ENCODE peak calls at places on chromosomes 16 and 17, in six cellular contexts. X is iPS DF 6.9, R is tibial nerve, Y is GM23248, C is caudate nucleus, V is PC-3. F is an unnamed sample.
A peak's percentile ranks its signal among the peaks of the same experiment; 100 is the strongest.

GRCh38 chr17:57444632-57445031 is 188.3 kb downstream of the MSI2 start:
- DNase-seq in X (no peak), R (no peak), Y (no peak), C (no peak), V (no peak), F (no peak)

GRCh38 chr17:13182854-13183253 is 165.0 kb upstream of the ELAC2 start:
- DNase-seq in X (no peak), R (no peak), Y (no peak), C (no peak), V (no peak), F (no peak)

GRCh38 chr16:79621027-79621426 is 20.5 kb upstream of the MAF start:
- DNase-seq in X (no peak), R (no peak), Y (no peak), C (no peak), V (no peak), F (no peak)

GRCh38 chr17:2853722-2854580 is 57.7 kb downstream of the RAP1GAP2 start:
- DNase-seq in X (no peak), R (no peak), Y (peak; percentile 63), C (no peak), V (peak; percentile 34), F (no peak)

GRCh38 chr16:22300427-22301071 is 3.3 kb downstream of the POLR3E start:
- DNase-seq in X (no peak), R (no peak), Y (peak; percentile 85), C (peak; percentile 79), V (peak; percentile 57), F (peak; percentile 26)

GRCh38 chr17:43224146-43224705 is 4.2 kb downstream of the CCDC200 start:
- DNase-seq in X (no peak), R (no peak), Y (no peak), C (no peak), V (no peak), F (no peak)

GRCh38 chr16:20515580-20516179 is 60.5 kb downstream of the ACSM2B start:
- DNase-seq in X (no peak), R (no peak), Y (no peak), C (no peak), V (no peak), F (no peak)

GRCh38 chr17:1634841-1635650 is 6.4 kb upstream of the SLC43A2 start:
- DNase-seq in X (no peak), R (no peak), Y (no peak), C (no peak), V (no peak), F (no peak)

GRCh38 chr16:87658564-87659225 is 56.4 kb downstream of the JPH3 start:
- DNase-seq in X (no peak), R (no peak), Y (no peak), C (no peak), V (no peak), F (no peak)

GRCh38 chr16:72013888-72014538 is 5.5 kb downstream of the DHODH start:
- DNase-seq in X (no peak), R (no peak), Y (no peak), C (no peak), V (no peak), F (peak; percentile 3)

GRCh38 chr17:33291248-33292183 is 1.6 kb downstream of the ASIC2 start:
- DNase-seq in X (no peak), R (no peak), Y (peak; percentile 48), C (no peak), V (no peak), F (peak; percentile 63)

GRCh38 chr16:30351586-30352419 is 3.3 kb downstream of the CD2BP2 start:
- DNase-seq in X (no peak), R (peak; percentile 63), Y (peak; percentile 96), C (peak; percentile 84), V (peak; percentile 88), F (peak; percentile 89)

GRCh38 chr17:50130778-50131317 is 888 bp upstream of the SAMD14 start:
- DNase-seq in X (no peak), R (no peak), Y (no peak), C (no peak), V (no peak), F (no peak)

GRCh38 chr17:75020331-75021110 is 8.1 kb downstream of the MRPL58 start:
- DNase-seq in X (no peak), R (no peak), Y (no peak), C (peak; percentile 64), V (no peak), F (no peak)

GRCh38 chr17:9079461-9080103 is 58.3 kb downstream of the NTN1 start:
- DNase-seq in X (no peak), R (no peak), Y (no peak), C (no peak), V (no peak), F (no peak)

GRCh38 chr17:360141-360705 is 7.6 kb upstream of the RPH3AL start:
- DNase-seq in X (no peak), R (no peak), Y (no peak), C (no peak), V (no peak), F (no peak)

GRCh38 chr16:20833081-20833480 is 26.8 kb downstream of the REXO5 start:
- DNase-seq in X (no peak), R (no peak), Y (no peak), C (no peak), V (no peak), F (no peak)

GRCh38 chr16:14202697-14203096 is 131.6 kb downstream of the MRTFB start:
- DNase-seq in X (no peak), R (no peak), Y (peak; percentile 13), C (no peak), V (peak; percentile 19), F (peak; percentile 21)

GRCh38 chr17:59796785-59797205 is 89.3 kb downstream of the VMP1 start:
- DNase-seq in X (no peak), R (no peak), Y (no peak), C (no peak), V (no peak), F (no peak)

GRCh38 chr16:87707097-87707496 is 58.7 kb downstream of the KLHDC4 start:
- DNase-seq in X (peak; percentile 11), R (no peak), Y (no peak), C (no peak), V (no peak), F (no peak)

GRCh38 chr17:44707755-44708400 is 587 bp upstream of the DBF4B start:
- DNase-seq in X (no peak), R (no peak), Y (peak; percentile 4), C (no peak), V (peak; percentile 8), F (no peak)

GRCh38 chr16:68781784-68782183 is 44.7 kb downstream of the CDH1 start:
- DNase-seq in X (no peak), R (no peak), Y (no peak), C (no peak), V (no peak), F (no peak)

GRCh38 chr16:89314357-89314756 is 96.9 kb downstream of the ZNF778 start:
- DNase-seq in X (no peak), R (no peak), Y (no peak), C (peak; percentile 23), V (no peak), F (no peak)

GRCh38 chr16:50301626-50302471 is 35.5 kb downstream of the ADCY7 start:
- DNase-seq in X (no peak), R (no peak), Y (peak; percentile 96), C (no peak), V (no peak), F (peak; percentile 87)

GRCh38 chr17:55420776-55421178 is 858 bp downstream of the MMD start:
- DNase-seq in X (no peak), R (peak; percentile 23), Y (peak; percentile 55), C (peak; percentile 18), V (peak; percentile 48), F (no peak)

DNA sequence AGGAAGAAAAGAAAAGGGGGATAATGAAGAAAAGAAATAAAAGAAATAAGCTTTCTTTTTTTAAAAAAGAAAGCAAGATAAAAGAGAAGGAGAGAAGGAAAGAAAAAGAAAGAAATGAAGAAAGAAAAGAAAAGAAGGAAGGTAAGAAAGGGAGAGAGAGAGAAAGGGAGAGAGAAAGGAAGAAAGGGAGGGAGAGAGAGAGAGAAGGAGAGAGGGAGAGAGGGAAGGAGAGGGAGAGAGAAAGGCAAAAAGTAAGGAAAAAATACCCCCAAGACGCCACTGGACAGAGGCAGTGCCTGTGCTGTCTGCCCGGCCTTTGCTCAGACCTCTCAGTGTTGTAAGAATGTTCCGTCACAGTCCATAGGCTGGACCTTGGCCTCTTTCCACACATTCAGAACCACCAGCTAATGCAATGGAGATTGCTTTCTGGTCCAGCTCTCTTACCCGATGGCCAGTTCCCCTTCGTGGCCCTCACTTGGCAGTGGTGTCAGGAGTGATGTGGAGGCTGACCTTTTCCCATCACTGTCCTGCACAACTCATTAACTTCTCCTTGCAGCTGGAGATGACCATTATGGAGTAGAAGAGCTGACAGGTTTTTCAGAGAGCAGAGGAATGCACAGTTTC is 14.3 kb upstream of the HNF1B start:
- DNase-seq in X (no peak), R (no peak), Y (no peak), C (no peak), V (no peak), F (no peak)
- H3K27ac ChIP-seq in X (no peak overlapping the region), R (no peak overlapping the region), Y (no peak overlapping the region), C (no peak overlapping the region), V (no peak overlapping the region), F (no peak overlapping the region)

GRCh38 chr17:40952169-40952568 is 14.6 kb downstream of the KRT39 start:
- DNase-seq in X (no peak), R (no peak), Y (no peak), C (no peak), V (no peak), F (no peak)
- H3K27ac ChIP-seq in X (no peak overlapping the region), R (no peak overlapping the region), Y (peak overlapping the region; percentile 97), C (no peak overlapping the region), V (peak overlapping the region; percentile 92), F (peak overlapping the region; percentile 92)

DNA sequence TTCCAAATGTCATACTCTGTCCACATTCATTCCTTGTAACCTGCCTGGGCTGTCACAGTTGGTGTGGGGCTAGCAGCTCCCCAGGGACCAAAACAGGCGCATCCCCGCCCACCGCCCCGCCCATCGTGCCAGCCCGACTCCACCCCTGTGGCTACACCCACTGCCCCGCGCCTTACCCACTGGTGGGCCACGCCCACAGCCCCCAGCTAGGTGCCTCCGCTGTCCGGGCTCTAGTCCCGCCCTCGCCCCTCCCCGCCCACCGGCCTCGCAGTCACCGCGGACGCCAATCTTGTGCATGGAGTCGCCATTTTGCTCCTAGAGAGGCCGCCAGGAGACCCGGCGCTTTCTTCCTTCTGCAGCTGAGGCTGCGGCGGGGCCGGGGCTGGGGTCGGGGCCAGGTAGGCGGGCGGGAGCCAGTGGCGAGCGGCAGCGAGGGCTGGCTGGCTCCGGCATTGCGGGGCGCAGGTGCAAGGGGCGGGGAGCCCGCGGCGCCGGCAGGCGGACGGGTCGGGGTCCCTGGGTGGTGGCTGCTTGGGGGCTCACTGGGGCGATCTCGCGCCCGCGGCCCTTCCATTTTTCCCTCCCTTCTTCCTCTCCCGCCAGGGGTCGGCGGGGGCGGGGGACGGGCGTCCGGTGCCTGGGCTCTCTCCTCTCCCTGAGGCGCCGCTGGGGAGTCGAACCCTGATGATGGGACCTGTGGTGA is at the start of gene PRPSAP2:
- DNase-seq in X (peak; percentile 70), R (peak; percentile 93), Y (peak; percentile 98), C (peak; percentile 98), V (peak; percentile 94), F (peak; percentile 79)
- H3K27ac ChIP-seq in X (no peak within 1 kb of the TSS), R (peak within 1 kb of the TSS; percentile 95), Y (peak within 1 kb of the TSS; percentile 57), C (peak within 1 kb of the TSS; percentile 83), V (peak within 1 kb of the TSS; percentile 32), F (peak within 1 kb of the TSS; percentile 59)

DNA sequence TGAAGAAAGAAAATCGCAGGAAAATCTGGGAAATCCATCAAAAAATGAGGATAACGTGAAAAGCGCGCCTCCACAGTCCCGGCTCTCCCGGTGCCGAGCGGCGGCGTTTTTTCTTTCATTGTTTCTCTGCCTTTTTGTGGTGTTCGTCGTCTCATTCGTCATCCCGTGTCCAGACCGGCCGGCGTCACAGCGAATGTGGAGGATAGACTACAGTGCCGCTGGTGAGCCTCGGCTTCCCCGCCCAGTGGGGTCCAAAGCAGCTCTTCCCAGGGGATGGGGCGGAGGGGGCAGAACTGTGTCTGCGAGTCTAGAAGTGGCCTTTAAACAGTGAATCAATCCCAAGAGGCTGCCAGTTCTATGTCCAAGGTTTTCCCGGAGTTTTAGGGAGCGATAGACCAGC is 19.8 kb downstream of the FAM234A start:
- DNase-seq in X (no peak), R (no peak), Y (no peak), C (no peak), V (no peak), F (no peak)
- H3K27ac ChIP-seq in X (no peak overlapping the region), R (no peak overlapping the region), Y (no peak overlapping the region), C (no peak overlapping the region), V (no peak overlapping the region), F (no peak overlapping the region)